ENCODE peak calls at places on chromosomes 7 and 10, in six cellular contexts. A, Y, E, J, D and U are unnamed samples.
A peak's percentile ranks its signal among the peaks of the same experiment; 100 is the strongest.

GRCh38 chr7:30785786-30786185 is 14.6 kb downstream of the MINDY4 start:
- DNase-seq in D (no peak), Y (no peak), E (no peak), J (no peak), A (no peak), U (no peak)

GRCh38 chr10:61855771-61856170 is 45.7 kb upstream of the ARID5B start:
- DNase-seq in J (no peak), E (no peak), D (no peak), A (no peak), Y (no peak), U (no peak)

GRCh38 chr7:75928600-75928939 is 13.6 kb downstream of the POR start:
- DNase-seq in Y (peak; percentile 74), A (no peak), D (no peak), J (no peak), E (no peak), U (peak; percentile 72)

GRCh38 chr10:7409732-7410168 is 1.1 kb downstream of the SFMBT2 start:
- DNase-seq in Y (peak; percentile 50), D (no peak), A (no peak), J (no peak), E (no peak), U (peak; percentile 56)

GRCh38 chr10:63437334-63437949 is 28.3 kb downstream of the JMJD1C start:
- DNase-seq in A (no peak), E (no peak), D (no peak), Y (no peak), J (no peak), U (no peak)

GRCh38 chr7:157458254-157458633 is 121.4 kb downstream of the DNAJB6 start:
- DNase-seq in D (no peak), J (no peak), Y (no peak), A (peak; percentile 25), E (no peak), U (no peak)

GRCh38 chr10:46270086-46270811 is 16.5 kb upstream of the ANTXRL start:
- DNase-seq in E (peak; percentile 20), A (peak; percentile 81), J (peak; percentile 21), Y (no peak), D (peak; percentile 21), U (no peak)

GRCh38 chr7:110601710-110602109 is 489.2 kb upstream of the LRRN3 start:
- DNase-seq in J (no peak), E (no peak), Y (no peak), D (no peak), A (no peak), U (no peak)

GRCh38 chr7:50704844-50705243 is 77.9 kb downstream of the GRB10 start:
- DNase-seq in A (no peak), D (no peak), E (no peak), Y (no peak), J (no peak), U (no peak)

GRCh38 chr10:22683995-22684305 is 30.4 kb downstream of the PIP4K2A start:
- DNase-seq in E (no peak), D (no peak), A (no peak), Y (no peak), J (no peak), U (no peak)

GRCh38 chr7:1597361-1597760 is 27.5 kb upstream of the PSMG3 start:
- DNase-seq in E (no peak), Y (no peak), J (no peak), A (no peak), D (no peak), U (no peak)

GRCh38 chr7:24752073-24752800 is 5.0 kb downstream of the GSDME start:
- DNase-seq in Y (no peak), E (no peak), D (no peak), J (no peak), A (no peak), U (no peak)

GRCh38 chr7:7103343-7104313 is 78.7 kb upstream of the C1GALT1 start:
- DNase-seq in J (no peak), D (no peak), A (peak; percentile 70), E (no peak), Y (peak; percentile 60), U (peak; percentile 65)

GRCh38 chr10:100006241-100006886 is 3.4 kb downstream of the DNMBP start:
- DNase-seq in E (no peak), D (no peak), J (no peak), Y (peak; percentile 74), A (no peak), U (peak; percentile 55)

GRCh38 chr10:104049497-104050250 is 36.0 kb downstream of the COL17A1 start:
- DNase-seq in E (no peak), Y (no peak), D (no peak), J (no peak), A (no peak), U (no peak)

GRCh38 chr7:5361446-5362155 is 62.0 kb downstream of the TNRC18 start:
- DNase-seq in D (no peak), Y (no peak), J (no peak), E (no peak), A (no peak), U (no peak)

GRCh38 chr7:156589808-156590207 is 50.8 kb upstream of the RNF32 start:
- DNase-seq in Y (no peak), E (no peak), J (no peak), D (no peak), A (no peak), U (no peak)

GRCh38 chr7:90592036-90592435 is 4.1 kb upstream of the CDK14 start:
- DNase-seq in Y (no peak), A (no peak), J (no peak), E (no peak), D (no peak), U (no peak)

GRCh38 chr7:57772126-57772924 is 322.3 kb downstream of the ZNF716 start:
- DNase-seq in J (no peak), E (no peak), D (no peak), A (no peak), Y (no peak), U (no peak)

GRCh38 chr7:105413887-105414437 is 25.2 kb upstream of the SRPK2 start:
- DNase-seq in J (no peak), A (no peak), E (no peak), D (no peak), Y (no peak), U (no peak)

GRCh38 chr10:102631525-102632393 is 12.5 kb upstream of the TRIM8 start:
- DNase-seq in Y (no peak), E (no peak), D (no peak), J (no peak), A (peak; percentile 49), U (no peak)

GRCh38 chr10:113527181-113527580 is 25.7 kb upstream of the HABP2 start:
- DNase-seq in E (no peak), A (no peak), J (no peak), Y (no peak), D (no peak), U (no peak)

GRCh38 chr10:71246591-71247143 is 34.3 kb downstream of the UNC5B start:
- DNase-seq in E (no peak), D (no peak), Y (no peak), J (no peak), A (no peak), U (no peak)

GRCh38 chr10:29479081-29479917 is 155.5 kb downstream of the SVIL start:
- DNase-seq in J (no peak), A (no peak), Y (no peak), D (no peak), E (no peak), U (no peak)

GRCh38 chr10:117360994-117361667 is 14.1 kb downstream of the PDZD8 start:
- DNase-seq in A (no peak), Y (no peak), D (no peak), J (no peak), E (no peak), U (no peak)

GRCh38 chr7:158048569-158048968 is 539.1 kb downstream of the PTPRN2 start:
- DNase-seq in Y (no peak), D (no peak), J (no peak), A (no peak), E (no peak), U (no peak)

GRCh38 chr7:1843921-1844335 is 173.9 kb downstream of the ELFN1 start:
- DNase-seq in J (no peak), D (no peak), A (peak; percentile 72), Y (no peak), E (no peak), U (no peak)

DNA sequence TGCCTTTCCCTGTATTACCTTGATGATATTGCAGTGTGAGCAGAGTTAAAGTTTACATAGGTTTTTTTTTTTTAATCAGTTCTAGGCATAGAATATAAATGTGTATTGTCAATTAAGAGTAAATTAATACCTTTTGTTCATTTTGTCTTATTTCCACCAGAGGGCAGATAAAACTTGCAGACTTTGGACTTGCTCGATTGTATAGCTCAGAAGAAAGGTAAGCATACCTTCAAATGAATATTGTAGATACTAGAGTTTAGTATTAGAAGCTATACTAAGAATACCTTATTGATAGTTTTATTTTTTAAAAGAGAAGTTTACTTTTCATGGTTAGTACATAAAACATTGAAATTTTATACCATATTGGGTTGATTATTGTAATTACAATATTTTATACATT is 86.8 kb downstream of the MPLKIP start:
- DNase-seq in A (no peak), E (no peak), D (no peak), J (no peak), Y (no peak), U (no peak)
- TF ChIP-seq CTCF in A (no peak), E (no peak), D (peak; percentile 52), J (no peak), Y (no peak), U (no peak)

GRCh38 chr10:12949248-12949647 is 52.3 kb downstream of the CCDC3 start:
- DNase-seq in Y (no peak), D (no peak), J (no peak), A (no peak), E (no peak), U (no peak)
- TF ChIP-seq CTCF in Y (no peak), D (no peak), J (no peak), A (no peak), E (peak; percentile 58), U (no peak)

DNA sequence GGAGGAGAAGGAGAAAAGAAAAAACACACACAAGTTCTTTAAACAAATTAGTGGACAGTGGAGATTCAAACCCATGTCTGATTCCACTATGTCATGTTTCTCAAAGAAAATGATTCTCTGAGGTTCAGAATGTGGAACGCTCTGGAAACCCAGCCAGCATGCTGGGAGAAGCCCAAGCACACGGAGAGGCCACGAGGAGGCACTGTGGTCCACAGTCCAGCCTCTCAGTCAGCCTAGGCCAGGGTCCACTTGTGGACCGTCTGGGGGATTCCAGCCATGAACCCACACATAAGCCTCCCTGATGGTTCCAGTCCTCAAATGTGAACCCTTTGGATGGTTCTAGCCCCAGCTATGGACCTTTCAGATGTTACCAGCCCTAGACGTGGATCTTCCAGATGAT is 73.4 kb downstream of the CAV1 start:
- DNase-seq in J (peak; percentile 43), E (no peak), Y (no peak), A (no peak), D (no peak), U (no peak)
- TF ChIP-seq CTCF in J (peak; percentile 44), E (peak; percentile 57), Y (peak; percentile 47), A (no peak), D (no peak), U (no peak)

GRCh38 chr10:34282186-34282585 is 532.9 kb downstream of the PARD3 start:
- DNase-seq in D (no peak), A (no peak), Y (no peak), E (no peak), J (no peak), U (no peak)

GRCh38 chr10:34290412-34291082 is 524.5 kb downstream of the PARD3 start:
- DNase-seq in J (no peak), E (no peak), A (no peak), D (no peak), Y (no peak), U (no peak)

GRCh38 chr10:34281661-34282060 is 533.4 kb downstream of the PARD3 start:
- DNase-seq in A (no peak), J (no peak), D (no peak), E (no peak), Y (no peak), U (no peak)

GRCh38 chr10:34288634-34289033 is 526.5 kb downstream of the PARD3 start:
- DNase-seq in E (no peak), D (no peak), A (no peak), Y (no peak), J (no peak), U (no peak)

GRCh38 chr10:34286136-34286739 is 528.9 kb downstream of the PARD3 start:
- DNase-seq in Y (no peak), D (no peak), E (peak; percentile 45), A (no peak), J (no peak), U (no peak)
- TF ChIP-seq CTCF in Y (no peak), D (no peak), E (no peak), A (no peak), J (no peak), U (no peak)